ENCODE peak calls at places on chromosomes 11 and 22, in nine cellular contexts. V is caudate nucleus; I is GM23248; W is EH; Q is lung microvascular endothelial cell; D is NCI-H2171; G is activated CD4-positive, alpha-beta T cell treated with anti-CD3 and anti-CD28 coated beads, Interleukin-2, amount 50 U/mL, for 4 hours; N is HS-5; U is GM12891. A is an unnamed sample.

GRCh38 chr11:70000228-70000627 is 77.9 kb upstream of the ANO1 start:
- DNase-seq in U (no peak), I (no peak), V (no peak), D (no peak), W (no peak), G (no peak), Q (no peak), N (no peak), A (no peak)

GRCh38 chr11:32137263-32137662 is 46.4 kb downstream of the RCN1 start:
- DNase-seq in Q (peak; percentile 64), I (peak; percentile 96), N (peak; percentile 98), W (peak; percentile 97), U (no peak), D (no peak), G (no peak), V (no peak), A (no peak)

GRCh38 chr11:12981879-12982531 is 27.1 kb upstream of the RASSF10 start:
- DNase-seq in W (peak; percentile 27), N (no peak), Q (peak; percentile 17), V (no peak), G (no peak), D (no peak), U (no peak), I (peak; percentile 31), A (no peak)

GRCh38 chr22:30803679-30804078 is 109.0 kb downstream of the OSBP2 start:
- DNase-seq in V (no peak), N (no peak), W (no peak), G (no peak), Q (no peak), I (no peak), U (no peak), D (no peak), A (no peak)

GRCh38 chr11:9138612-9139579 is 47.5 kb upstream of the SCUBE2 start:
- DNase-seq in D (peak; percentile 54), G (peak; percentile 15), U (no peak), N (peak; percentile 83), Q (peak; percentile 97), W (peak; percentile 92), I (peak; percentile 93), V (no peak), A (peak; percentile 76)

GRCh38 chr11:43532046-43532445 is 148.5 kb upstream of the HSD17B12 start:
- DNase-seq in N (no peak), Q (no peak), U (no peak), I (no peak), G (no peak), D (no peak), W (no peak), V (no peak), A (no peak)

GRCh38 chr11:8018742-8019631 is 31.9 kb downstream of the EIF3F start:
- DNase-seq in G (peak; percentile 55), V (peak; percentile 34), W (peak; percentile 83), I (peak; percentile 91), D (peak; percentile 41), N (no peak), U (peak; percentile 67), Q (peak; percentile 52), A (no peak)

GRCh38 chr22:27406389-27406861 is 395.1 kb downstream of the MN1 start:
- DNase-seq in I (peak; percentile 23), N (no peak), D (no peak), Q (no peak), V (no peak), W (peak; percentile 20), G (no peak), U (no peak), A (no peak)

GRCh38 chr11:110897035-110897434 is 184.8 kb upstream of the ARHGAP20 start:
- DNase-seq in W (peak; percentile 79), N (peak; percentile 41), I (peak; percentile 90), V (no peak), G (no peak), D (no peak), U (no peak), Q (no peak), A (no peak)

GRCh38 chr11:129728571-129728970 is 87.1 kb upstream of the TMEM45B start:
- DNase-seq in V (no peak), I (no peak), W (no peak), G (no peak), D (peak; percentile 40), N (no peak), U (no peak), Q (no peak), A (no peak)

GRCh38 chr11:1943977-1944376 is 3.2 kb upstream of the MRPL23 start:
- DNase-seq in U (no peak), I (peak; percentile 36), G (no peak), D (no peak), N (no peak), W (peak; percentile 71), V (no peak), Q (peak; percentile 11), A (no peak)

GRCh38 chr22:46914916-46915894 is 152.8 kb downstream of the TBC1D22A start:
- DNase-seq in I (no peak), D (peak; percentile 22), N (no peak), U (no peak), W (no peak), G (no peak), Q (no peak), V (no peak), A (no peak)

GRCh38 chr11:36231300-36231699 is 57.9 kb downstream of the COMMD9 start:
- DNase-seq in I (peak; percentile 84), W (peak; percentile 77), D (no peak), N (no peak), V (no peak), Q (no peak), G (no peak), U (no peak), A (no peak)

GRCh38 chr11:134752526-134752925 is 340.5 kb upstream of the B3GAT1 start:
- DNase-seq in U (no peak), N (no peak), G (no peak), I (no peak), W (no peak), V (no peak), Q (no peak), D (no peak), A (no peak)

GRCh38 chr11:119701591-119702260 is 27.3 kb downstream of the NECTIN1 start:
- DNase-seq in G (no peak), I (no peak), W (peak; percentile 11), Q (no peak), U (no peak), D (no peak), N (no peak), V (no peak), A (no peak)